ENCODE peak calls at places on chromosomes 11 and 22, in eight cellular contexts. L is SJCRH30, S is right lobe of liver, W is caudate nucleus, X is thoracic aorta, Z is GM23248, E is uterus, J is keratinocyte. G is an unnamed sample.

GRCh38 chr11:30853470-30853869 is 267.3 kb upstream of the MPPED2 start:
- DNase-seq in L (no peak), S (no peak), W (no peak), X (no peak), Z (no peak), E (no peak), J (no peak), G (no peak)

GRCh38 chr11:117830674-117831351 is 6.3 kb upstream of the FXYD2 start:
- DNase-seq in L (no peak), S (no peak), W (no peak), X (no peak), Z (no peak), E (peak), J (no peak), G (no peak)

GRCh38 chr22:42270178-42270511 is 308 bp downstream of the TCF20 start:
- DNase-seq in L (no peak), S (no peak), W (no peak), X (no peak), Z (no peak), E (no peak), J (no peak), G (no peak)

GRCh38 chr11:123137496-123138270 is 57.4 kb downstream of the CLMP start:
- DNase-seq in L (peak), S (peak), W (no peak), X (peak), Z (peak), E (peak), J (no peak), G (no peak)

GRCh38 chr22:39688186-39688768 is 117.7 kb downstream of the CACNA1I start:
- DNase-seq in L (no peak), S (no peak), W (no peak), X (no peak), Z (no peak), E (no peak), J (no peak), G (no peak)

GRCh38 chr11:74703211-74703610 is 28.0 kb downstream of the CHRDL2 start:
- DNase-seq in L (no peak), S (no peak), W (no peak), X (no peak), Z (no peak), E (no peak), J (no peak), G (no peak)

GRCh38 chr11:85875505-85875904 is 20.3 kb downstream of the CCDC83 start:
- DNase-seq in L (no peak), S (no peak), W (no peak), X (no peak), Z (peak), E (no peak), J (no peak), G (no peak)

GRCh38 chr22:37996079-37996478 is 11.7 kb upstream of the SOX10 start:
- DNase-seq in L (no peak), S (no peak), W (no peak), X (no peak), Z (no peak), E (no peak), J (no peak), G (no peak)

GRCh38 chr11:80505771-80506170 is 1064.9 kb upstream of the TENM4 start:
- DNase-seq in L (no peak), S (no peak), W (no peak), X (no peak), Z (no peak), E (no peak), J (no peak), G (no peak)

GRCh38 chr11:117597083-117597482 is 199.9 kb downstream of the DSCAML1 start:
- DNase-seq in L (peak), S (no peak), W (no peak), X (no peak), Z (peak), E (no peak), J (peak), G (no peak)

GRCh38 chr11:78946945-78947914 is 372.6 kb upstream of the NARS2 start:
- DNase-seq in L (no peak), S (no peak), W (no peak), X (no peak), Z (peak), E (peak), J (no peak), G (no peak)

GRCh38 chr22:20243545-20244249 is 24.4 kb downstream of the RTN4R start:
- DNase-seq in L (peak), S (peak), W (peak), X (no peak), Z (peak), E (peak), J (peak), G (no peak)

GRCh38 chr11:117094776-117095175 is 3.5 kb downstream of the SIK3 start:
- DNase-seq in L (no peak), S (no peak), W (peak), X (no peak), Z (peak), E (no peak), J (no peak), G (no peak)

GRCh38 chr11:77106759-77107158 is 4.1 kb downstream of the OMP start:
- DNase-seq in L (no peak), S (no peak), W (no peak), X (no peak), Z (no peak), E (no peak), J (no peak), G (no peak)

GRCh38 chr11:77108436-77108835 is 5.8 kb downstream of the OMP start:
- DNase-seq in L (no peak), S (no peak), W (no peak), X (no peak), Z (no peak), E (no peak), J (no peak), G (no peak)

GRCh38 chr11:77104727-77105126 is 2.1 kb downstream of the OMP start:
- DNase-seq in L (no peak), S (no peak), W (no peak), X (no peak), Z (peak), E (no peak), J (no peak), G (no peak)

GRCh38 chr11:77107950-77108349 is 5.3 kb downstream of the OMP start:
- DNase-seq in L (peak), S (no peak), W (no peak), X (peak), Z (peak), E (peak), J (no peak), G (no peak)

GRCh38 chr11:77106321-77106720 is 3.7 kb downstream of the OMP start:
- DNase-seq in L (no peak), S (peak), W (no peak), X (no peak), Z (peak), E (no peak), J (no peak), G (no peak)
- H3K27ac ChIP-seq in L (no peak), S (no peak), W (no peak), X (no peak), Z (no peak), E (no peak), J (no peak), G (no peak)

GRCh38 chr11:57323503-57324153 is 1.1 kb downstream of the TNKS1BP1 start:
- DNase-seq in L (no peak), S (no peak), W (no peak), X (no peak), Z (peak), E (no peak), J (no peak), G (no peak)
- H3K27ac ChIP-seq in L (peak), S (peak), W (peak), X (peak), Z (peak), E (peak), J (peak), G (peak)

GRCh38 chr11:13091804-13092203 is 82.7 kb downstream of the RASSF10 start:
- DNase-seq in L (no peak), S (no peak), W (no peak), X (no peak), Z (no peak), E (no peak), J (no peak), G (no peak)

GRCh38 chr11:13094930-13095687 is 86.0 kb downstream of the RASSF10 start:
- DNase-seq in L (no peak), S (no peak), W (no peak), X (no peak), Z (no peak), E (no peak), J (no peak), G (no peak)

GRCh38 chr11:13090228-13090708 is 81.2 kb downstream of the RASSF10 start:
- DNase-seq in L (no peak), S (no peak), W (no peak), X (no peak), Z (no peak), E (no peak), J (no peak), G (no peak)

GRCh38 chr11:13091373-13091772 is 82.3 kb downstream of the RASSF10 start:
- DNase-seq in L (no peak), S (no peak), W (no peak), X (no peak), Z (peak), E (no peak), J (no peak), G (no peak)
- H3K27ac ChIP-seq in L (no peak), S (no peak), W (no peak), X (no peak), Z (no peak), E (no peak), J (peak), G (peak)

GRCh38 chr11:65436412-65437032 is 13.9 kb downstream of the NEAT1 start:
- DNase-seq in L (no peak), S (peak), W (no peak), X (no peak), Z (peak), E (peak), J (no peak), G (no peak)

GRCh38 chr11:65434667-65435179 is 12.1 kb downstream of the NEAT1 start:
- DNase-seq in L (no peak), S (peak), W (no peak), X (no peak), Z (peak), E (no peak), J (no peak), G (no peak)

GRCh38 chr11:65434057-65434666 is 11.6 kb downstream of the NEAT1 start:
- DNase-seq in L (no peak), S (no peak), W (no peak), X (no peak), Z (peak), E (peak), J (no peak), G (no peak)

GRCh38 chr11:65435981-65436411 is 13.4 kb downstream of the NEAT1 start:
- DNase-seq in L (no peak), S (peak), W (no peak), X (no peak), Z (peak), E (peak), J (no peak), G (no peak)

DNA sequence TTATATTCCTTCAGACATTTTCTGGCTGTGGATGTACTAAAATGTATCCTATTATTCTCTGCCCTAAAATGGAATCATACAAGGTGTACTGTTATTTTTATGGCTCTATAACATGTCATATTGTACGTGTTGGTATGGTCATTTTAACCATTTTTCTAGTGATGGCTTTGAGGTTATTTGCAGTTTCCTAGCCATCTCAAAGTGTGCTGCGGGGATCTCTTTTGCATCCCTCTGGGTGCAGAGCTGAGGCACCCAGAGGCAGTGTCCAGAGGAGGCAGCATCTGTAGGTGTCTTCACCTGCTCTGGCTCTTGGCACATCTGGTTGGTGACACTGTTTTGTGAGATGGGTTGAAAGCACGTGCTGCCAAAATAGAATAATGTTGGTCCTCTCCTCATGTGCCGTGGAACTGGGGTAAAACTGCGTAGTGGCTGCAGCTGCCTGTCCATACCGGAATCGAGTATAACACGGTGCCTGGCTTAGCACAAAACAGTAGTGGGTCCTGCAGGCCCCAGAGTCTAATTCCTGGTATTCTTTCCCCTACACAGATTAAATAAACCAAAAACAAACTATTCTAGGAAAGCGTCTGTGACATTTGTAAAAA is 12.8 kb downstream of the NEAT1 start:
- DNase-seq in L (no peak), S (peak), W (no peak), X (no peak), Z (peak), E (peak), J (no peak), G (no peak)
- H3K27ac ChIP-seq in L (no peak), S (peak), W (no peak), X (peak), Z (peak), E (peak), J (no peak), G (peak)

DNA sequence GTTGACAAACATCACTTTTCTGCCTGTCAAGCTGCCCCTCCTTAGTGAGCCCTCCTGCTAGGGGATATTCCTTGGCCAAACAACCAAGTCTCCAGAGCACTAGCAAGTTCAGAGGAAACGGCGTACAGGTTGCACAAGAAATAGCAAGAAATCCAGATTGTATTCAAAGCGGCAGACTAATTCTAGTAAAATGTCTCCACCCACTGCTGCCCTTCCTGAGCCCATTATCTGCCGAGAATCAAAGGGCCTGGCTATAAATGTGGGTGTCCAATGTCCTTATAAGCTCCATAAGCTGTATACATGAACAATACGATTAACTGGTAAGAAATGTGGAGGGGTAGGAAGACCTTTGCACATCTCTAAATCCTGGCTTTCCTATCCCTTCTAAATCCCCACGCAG is 44.0 kb upstream of the AKIP1 start:
- DNase-seq in L (no peak), S (no peak), W (no peak), X (no peak), Z (peak), E (no peak), J (no peak), G (no peak)
- H3K27ac ChIP-seq in L (no peak), S (no peak), W (no peak), X (no peak), Z (no peak), E (peak), J (no peak), G (peak)

DNA sequence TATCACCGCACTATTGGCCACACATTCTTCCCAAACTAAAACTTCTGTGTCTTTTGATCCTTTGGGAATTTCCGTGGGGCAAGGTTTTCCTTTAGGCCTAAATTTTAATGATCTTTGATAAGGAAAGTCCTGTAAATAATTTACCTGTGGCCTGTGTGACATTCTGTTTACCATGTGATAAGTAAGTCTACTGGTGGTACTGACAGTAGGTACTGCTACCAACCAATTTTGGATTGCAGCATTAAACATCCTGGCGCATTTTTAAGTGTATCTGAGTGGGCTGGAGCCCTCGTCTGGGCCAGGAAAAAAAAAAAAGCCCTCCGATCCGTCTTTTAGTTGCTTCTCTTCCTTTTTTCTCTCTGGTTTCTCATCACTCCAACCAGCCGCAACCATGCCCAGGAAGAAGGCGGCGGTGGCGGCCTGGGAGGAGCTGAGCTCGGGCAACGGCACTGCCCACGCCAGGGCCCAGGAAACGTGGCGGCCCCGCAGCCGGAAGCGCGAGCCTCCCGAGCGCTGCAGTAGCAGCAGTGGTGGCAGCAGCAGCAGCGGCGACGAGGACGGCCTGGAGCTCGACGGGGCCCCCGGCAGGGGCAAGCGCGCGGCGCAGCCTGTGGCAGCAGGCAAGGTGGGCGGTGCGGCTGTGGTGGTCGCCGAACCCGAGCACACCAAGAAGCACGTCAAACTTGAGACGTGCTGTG is 33.6 kb downstream of the ASRGL1 start:
- DNase-seq in L (no peak), S (no peak), W (no peak), X (no peak), Z (no peak), E (no peak), J (no peak), G (no peak)
- H3K27ac ChIP-seq in L (no peak), S (no peak), W (no peak), X (no peak), Z (no peak), E (no peak), J (no peak), G (no peak)

GRCh38 chr11:12390687-12391110 is 13.3 kb downstream of the PARVA start:
- DNase-seq in L (peak), S (no peak), W (no peak), X (no peak), Z (no peak), E (peak), J (no peak), G (no peak)
- H3K27ac ChIP-seq in L (peak), S (no peak), W (no peak), X (peak), Z (peak), E (peak), J (peak), G (peak)

DNA sequence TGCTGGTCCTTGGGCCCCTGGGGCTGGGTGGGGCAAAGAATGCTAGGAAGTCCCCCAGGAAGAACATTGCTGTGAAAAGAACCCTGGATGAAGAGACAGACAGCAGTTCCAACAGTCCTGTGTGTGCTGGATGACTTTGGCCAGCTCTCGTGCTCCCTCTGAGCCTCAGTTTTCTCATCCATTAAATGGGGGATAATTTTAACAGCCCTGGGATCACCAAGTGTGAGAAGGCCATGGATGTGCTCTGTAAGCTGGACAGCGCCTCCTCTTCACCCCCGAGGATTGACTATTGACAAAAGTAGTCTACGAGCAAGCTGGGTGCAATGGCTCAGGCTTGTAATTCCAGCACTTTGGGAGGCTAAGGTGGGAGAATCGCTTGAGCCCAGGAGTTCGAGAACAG is 2.5 kb downstream of the LARGE2 start:
- DNase-seq in L (no peak), S (no peak), W (no peak), X (no peak), Z (no peak), E (no peak), J (no peak), G (no peak)
- H3K27ac ChIP-seq in L (no peak), S (no peak), W (no peak), X (no peak), Z (no peak), E (no peak), J (no peak), G (no peak)

GRCh38 chr11:125215205-125215565 is 50.6 kb downstream of the PKNOX2 start:
- DNase-seq in L (no peak), S (no peak), W (no peak), X (no peak), Z (no peak), E (no peak), J (no peak), G (no peak)
- H3K27ac ChIP-seq in L (peak), S (no peak), W (no peak), X (no peak), Z (no peak), E (peak), J (no peak), G (peak)

DNA sequence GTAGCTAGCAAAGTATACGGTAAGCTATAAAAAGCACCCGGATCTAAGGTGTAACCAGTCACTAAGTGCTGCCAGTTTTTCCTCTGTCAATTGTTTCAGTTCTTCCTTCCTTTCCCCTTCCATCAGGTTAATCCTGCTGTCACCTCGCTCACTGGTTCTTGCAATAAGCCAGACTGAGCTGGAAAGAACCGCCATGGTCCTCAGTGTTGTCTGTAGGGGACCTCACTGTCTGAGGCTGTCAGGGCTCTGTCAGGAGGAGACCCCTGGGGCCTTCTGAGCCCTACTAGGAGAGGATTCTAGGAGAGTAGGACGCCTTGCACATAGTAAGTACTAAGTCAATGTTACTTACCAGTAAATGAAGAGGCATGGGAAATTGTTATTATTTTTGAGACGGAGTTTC is 1.4 kb upstream of the TBC1D22A start:
- DNase-seq in L (no peak), S (no peak), W (no peak), X (no peak), Z (no peak), E (no peak), J (no peak), G (no peak)
- H3K27ac ChIP-seq in L (no peak), S (peak), W (no peak), X (peak), Z (no peak), E (no peak), J (no peak), G (peak)